ENCODE peak calls at places on chromosomes 6 and 20, in nine cellular contexts. One of them, this sample, is unnamed.

GRCh38 chr20:39021748-39022147 is 59.6 kb downstream of the DHX35 start:
- DNase-seq in iris pigment epithelial cell: no peak
- DNase-seq in endothelial cell: no peak
- DNase-seq in progenitor cell of endocrine pancreas: no peak
- DNase-seq in pons: no peak
- DNase-seq in spleen: no peak
- DNase-seq in MV-4-11: no peak
- DNase-seq in GM23248: no peak
- DNase-seq in aorta: no peak
- DNase-seq in this sample: no peak

GRCh38 chr6:150720774-150721233 is 121.1 kb downstream of the PLEKHG1 start:
- DNase-seq in iris pigment epithelial cell: peak
- DNase-seq in endothelial cell: no peak
- DNase-seq in progenitor cell of endocrine pancreas: peak
- DNase-seq in pons: peak
- DNase-seq in spleen: no peak
- DNase-seq in MV-4-11: peak
- DNase-seq in GM23248: peak
- DNase-seq in aorta: no peak
- DNase-seq in this sample: no peak

GRCh38 chr6:148578837-148579236 is 168.0 kb upstream of the UST start:
- DNase-seq in iris pigment epithelial cell: no peak
- DNase-seq in endothelial cell: no peak
- DNase-seq in progenitor cell of endocrine pancreas: no peak
- DNase-seq in pons: no peak
- DNase-seq in spleen: no peak
- DNase-seq in MV-4-11: no peak
- DNase-seq in GM23248: no peak
- DNase-seq in aorta: no peak
- DNase-seq in this sample: no peak

GRCh38 chr6:121711472-121711871 is 276.0 kb downstream of the GJA1 start:
- DNase-seq in iris pigment epithelial cell: no peak
- DNase-seq in endothelial cell: peak
- DNase-seq in progenitor cell of endocrine pancreas: no peak
- DNase-seq in pons: no peak
- DNase-seq in spleen: no peak
- DNase-seq in MV-4-11: no peak
- DNase-seq in GM23248: no peak
- DNase-seq in aorta: no peak
- DNase-seq in this sample: no peak

GRCh38 chr6:168574699-168575195 is 133.8 kb downstream of the SMOC2 start:
- DNase-seq in iris pigment epithelial cell: no peak
- DNase-seq in endothelial cell: no peak
- DNase-seq in progenitor cell of endocrine pancreas: no peak
- DNase-seq in pons: no peak
- DNase-seq in spleen: no peak
- DNase-seq in MV-4-11: no peak
- DNase-seq in GM23248: no peak
- DNase-seq in aorta: peak
- DNase-seq in this sample: no peak

GRCh38 chr6:88919032-88919431 is 44.4 kb downstream of the RNGTT start:
- DNase-seq in iris pigment epithelial cell: no peak
- DNase-seq in endothelial cell: no peak
- DNase-seq in progenitor cell of endocrine pancreas: no peak
- DNase-seq in pons: no peak
- DNase-seq in spleen: no peak
- DNase-seq in MV-4-11: no peak
- DNase-seq in GM23248: peak
- DNase-seq in aorta: no peak
- DNase-seq in this sample: no peak

GRCh38 chr6:143744593-143745151 is 66.9 kb downstream of the PHACTR2 start:
- DNase-seq in iris pigment epithelial cell: peak
- DNase-seq in endothelial cell: no peak
- DNase-seq in progenitor cell of endocrine pancreas: no peak
- DNase-seq in pons: no peak
- DNase-seq in spleen: no peak
- DNase-seq in MV-4-11: no peak
- DNase-seq in GM23248: no peak
- DNase-seq in aorta: no peak
- DNase-seq in this sample: no peak

GRCh38 chr6:124870611-124871201 is 91.5 kb upstream of the RNF217 start:
- DNase-seq in iris pigment epithelial cell: peak
- DNase-seq in endothelial cell: no peak
- DNase-seq in progenitor cell of endocrine pancreas: no peak
- DNase-seq in pons: peak
- DNase-seq in spleen: no peak
- DNase-seq in MV-4-11: no peak
- DNase-seq in GM23248: peak
- DNase-seq in aorta: no peak
- DNase-seq in this sample: no peak

GRCh38 chr20:39036011-39036410 is 73.9 kb downstream of the DHX35 start:
- DNase-seq in iris pigment epithelial cell: peak
- DNase-seq in endothelial cell: no peak
- DNase-seq in progenitor cell of endocrine pancreas: no peak
- DNase-seq in pons: no peak
- DNase-seq in spleen: no peak
- DNase-seq in MV-4-11: no peak
- DNase-seq in GM23248: peak
- DNase-seq in aorta: no peak
- DNase-seq in this sample: no peak

GRCh38 chr6:45983041-45983440 is 32.6 kb downstream of the CLIC5 start:
- DNase-seq in iris pigment epithelial cell: no peak
- DNase-seq in endothelial cell: no peak
- DNase-seq in progenitor cell of endocrine pancreas: no peak
- DNase-seq in pons: no peak
- DNase-seq in spleen: no peak
- DNase-seq in MV-4-11: no peak
- DNase-seq in GM23248: no peak
- DNase-seq in aorta: no peak
- DNase-seq in this sample: no peak

This sample was measured in mesenteric fat pad.